ENCODE peak calls at places on chromosomes 11 and 22, in five cellular contexts. P is left ventricle myocardium inferior, L is testis, Y is choroid plexus epithelial cell, R is sigmoid colon. C is an unnamed sample.
A peak's percentile ranks its signal among the peaks of the same experiment; 100 is the strongest.

GRCh38 chr22:17110791-17111550 is 10.2 kb downstream of the TMEM121B start:
- DNase-seq in P (no peak), L (no peak), Y (no peak), R (peak; percentile 9), C (no peak)

GRCh38 chr11:124644426-124645280 is 22.0 kb downstream of the TBRG1 start:
- DNase-seq in P (peak; percentile 34), L (peak; percentile 64), Y (peak; percentile 89), R (peak; percentile 75), C (no peak)

GRCh38 chr11:74739546-74740270 is 8.5 kb upstream of the CHRDL2 start:
- DNase-seq in P (peak; percentile 33), L (peak; percentile 64), Y (peak; percentile 84), R (no peak), C (peak; percentile 83)

GRCh38 chr11:48095779-48096470 is 115.6 kb downstream of the PTPRJ start:
- DNase-seq in P (no peak), L (no peak), Y (no peak), R (no peak), C (peak; percentile 46)

GRCh38 chr11:103395612-103396011 is 286.4 kb downstream of the DYNC2H1 start:
- DNase-seq in P (no peak), L (no peak), Y (peak; percentile 77), R (no peak), C (no peak)

GRCh38 chr11:107177106-107177477 is 158.8 kb upstream of the GUCY1A2 start:
- DNase-seq in P (no peak), L (no peak), Y (no peak), R (no peak), C (no peak)

GRCh38 chr11:96778272-96778671 is 388.5 kb downstream of the JRKL start:
- DNase-seq in P (no peak), L (no peak), Y (no peak), R (no peak), C (no peak)

GRCh38 chr22:47304191-47304831 is 541.9 kb downstream of the TBC1D22A start:
- DNase-seq in P (no peak), L (no peak), Y (no peak), R (no peak), C (peak; percentile 77)

GRCh38 chr22:47062126-47062525 is 299.7 kb downstream of the TBC1D22A start:
- DNase-seq in P (peak; percentile 0), L (no peak), Y (no peak), R (no peak), C (no peak)

DNA sequence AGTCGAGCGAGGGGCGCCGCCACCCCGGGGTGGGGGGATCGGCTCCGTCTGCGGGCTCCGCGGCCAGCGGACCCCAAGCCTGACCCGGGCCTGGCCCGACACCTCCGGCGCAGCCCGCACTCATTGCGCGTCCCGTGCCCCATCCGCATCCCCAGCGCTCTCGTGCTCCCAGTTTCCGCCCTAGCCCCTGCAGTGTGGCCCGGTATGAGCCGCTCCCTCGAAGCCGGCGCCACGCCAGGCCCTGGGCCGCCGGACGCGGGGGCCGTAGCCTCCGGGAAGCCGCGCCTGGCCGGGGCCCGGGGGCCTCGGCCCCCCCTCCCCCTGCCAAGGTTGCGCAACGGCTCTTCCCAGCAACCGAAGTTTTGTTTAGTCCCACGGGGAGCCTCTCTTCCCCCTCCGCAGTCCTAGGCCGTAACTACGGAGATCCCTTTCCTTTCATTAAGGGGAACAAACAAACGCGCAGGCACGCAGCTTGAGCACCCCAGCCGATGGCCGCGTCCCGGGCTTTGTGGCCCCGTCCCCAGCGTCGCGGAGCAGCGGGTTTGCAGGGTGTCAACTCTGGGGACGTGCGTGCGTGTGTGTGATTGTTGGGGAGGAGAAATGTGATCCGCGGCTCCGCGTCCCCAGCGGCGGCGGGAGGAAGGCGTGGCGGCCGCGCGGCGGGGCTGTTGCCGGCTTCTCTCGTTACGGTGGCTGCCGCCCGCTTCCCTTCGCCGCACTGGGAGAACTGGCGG is 883 bp downstream of the HIPK3 start:
- DNase-seq in P (peak; percentile 91), L (peak; percentile 85), Y (peak; percentile 89), R (peak; percentile 96), C (peak; percentile 90)
- TF ChIP-seq CTCF in P (peak; percentile 62), L (no peak), Y (peak; percentile 26), R (peak; percentile 49), C (peak; percentile 30)

GRCh38 chr11:2698386-2699184 is 1.2 kb downstream of the KCNQ1OT1 start:
- DNase-seq in P (peak; percentile 5), L (no peak), Y (no peak), R (peak; percentile 69), C (no peak)
- TF ChIP-seq CTCF in P (no peak), L (no peak), Y (peak; percentile 2), R (no peak), C (no peak)

GRCh38 chr11:73270855-73271477 is 1.2 kb upstream of the P2RY6 start:
- DNase-seq in P (no peak), L (no peak), Y (no peak), R (peak; percentile 54), C (no peak)

GRCh38 chr11:73269353-73270088 is 2.6 kb upstream of the P2RY6 start:
- DNase-seq in P (no peak), L (no peak), Y (no peak), R (peak; percentile 41), C (no peak)

GRCh38 chr11:73271936-73272679 is at the start of gene P2RY6:
- DNase-seq in P (no peak), L (no peak), Y (peak; percentile 37), R (peak; percentile 70), C (no peak)

GRCh38 chr11:73268671-73269271 is 3.4 kb upstream of the P2RY6 start:
- DNase-seq in P (no peak), L (no peak), Y (no peak), R (peak; percentile 54), C (peak; percentile 69)

GRCh38 chr11:73270089-73270854 is 1.9 kb upstream of the P2RY6 start:
- DNase-seq in P (no peak), L (no peak), Y (no peak), R (peak; percentile 53), C (peak; percentile 67)
- TF ChIP-seq CTCF in P (no peak), L (no peak), Y (no peak), R (no peak), C (no peak)

DNA sequence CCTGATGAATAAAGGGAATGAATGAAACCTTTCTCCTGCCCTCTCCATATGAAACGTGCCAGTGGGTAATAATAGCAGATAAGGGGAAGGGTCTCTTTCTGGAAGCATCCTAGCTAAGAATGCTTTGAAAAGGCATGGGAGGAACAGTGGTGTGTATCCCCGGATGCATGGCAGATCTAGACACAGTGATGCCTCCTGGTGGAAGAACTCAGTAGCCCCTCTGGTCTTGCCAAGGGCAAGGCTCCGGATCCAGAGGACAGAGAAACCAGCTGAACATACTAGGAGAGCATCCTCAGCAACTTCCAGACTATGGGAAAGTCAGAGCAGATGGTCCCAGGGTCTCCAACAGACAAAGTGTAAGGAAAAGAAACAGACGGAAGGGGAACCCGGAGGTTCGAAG is 6.4 kb downstream of the BAIAP2L2 start:
- DNase-seq in P (no peak), L (no peak), Y (peak; percentile 49), R (no peak), C (no peak)
- TF ChIP-seq CTCF in P (peak; percentile 44), L (no peak), Y (peak; percentile 68), R (peak; percentile 25), C (peak; percentile 32)

GRCh38 chr11:117481885-117482284 is 154.2 kb downstream of the CEP164 start:
- DNase-seq in P (no peak), L (no peak), Y (no peak), R (no peak), C (no peak)
- TF ChIP-seq CTCF in P (no peak), L (no peak), Y (no peak), R (no peak), C (no peak)

DNA sequence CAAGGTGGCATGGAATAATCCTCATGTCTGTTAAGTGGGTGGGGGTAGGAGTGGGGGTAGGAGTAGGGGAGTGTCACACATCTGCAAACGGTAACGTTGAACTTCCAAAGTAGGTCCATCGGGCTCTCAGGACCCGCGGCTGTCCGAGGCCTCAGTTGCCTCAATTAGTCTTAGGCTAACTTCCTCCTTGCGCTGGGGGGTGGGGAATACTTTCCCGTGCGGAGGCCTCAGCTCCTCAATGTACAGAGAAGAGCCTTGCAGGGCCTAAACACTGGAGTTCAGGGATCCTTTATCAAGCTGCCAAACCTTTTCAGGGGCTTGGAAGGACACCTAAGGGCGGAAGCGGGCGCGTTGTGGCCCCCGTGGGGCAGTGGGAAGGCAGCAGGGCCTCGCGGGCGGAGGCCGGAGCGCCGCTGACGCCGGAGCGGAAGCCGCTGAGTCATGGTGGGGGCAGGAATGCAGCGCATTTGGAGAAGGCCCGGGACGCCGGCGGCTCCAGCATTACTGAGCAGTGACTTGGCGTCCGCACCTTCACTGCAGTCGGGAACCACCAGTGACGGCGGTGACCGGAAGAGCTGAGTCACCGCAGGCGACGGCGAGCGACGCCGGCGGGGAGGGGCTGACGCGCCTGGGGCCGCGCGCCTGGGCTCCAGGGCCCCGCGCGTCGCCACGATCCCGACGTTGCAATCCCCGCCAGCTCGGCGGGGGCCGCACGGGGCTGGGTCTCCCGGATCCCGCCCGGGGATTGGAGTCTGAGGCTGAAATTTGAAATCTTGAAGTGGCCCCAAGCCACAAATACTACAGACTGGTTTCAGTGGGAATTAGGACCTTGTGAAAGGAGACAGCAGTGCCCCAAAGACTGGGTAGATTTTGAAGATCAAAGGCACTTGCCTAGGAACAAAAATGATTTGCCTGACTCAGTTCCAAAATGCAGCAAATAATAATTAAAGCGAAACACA is 20.2 kb upstream of the IPO7 start:
- DNase-seq in P (peak; percentile 96), L (peak; percentile 93), Y (peak; percentile 96), R (peak; percentile 98), C (peak; percentile 96)
- TF ChIP-seq CTCF in P (no peak), L (no peak), Y (no peak), R (no peak), C (no peak)

DNA sequence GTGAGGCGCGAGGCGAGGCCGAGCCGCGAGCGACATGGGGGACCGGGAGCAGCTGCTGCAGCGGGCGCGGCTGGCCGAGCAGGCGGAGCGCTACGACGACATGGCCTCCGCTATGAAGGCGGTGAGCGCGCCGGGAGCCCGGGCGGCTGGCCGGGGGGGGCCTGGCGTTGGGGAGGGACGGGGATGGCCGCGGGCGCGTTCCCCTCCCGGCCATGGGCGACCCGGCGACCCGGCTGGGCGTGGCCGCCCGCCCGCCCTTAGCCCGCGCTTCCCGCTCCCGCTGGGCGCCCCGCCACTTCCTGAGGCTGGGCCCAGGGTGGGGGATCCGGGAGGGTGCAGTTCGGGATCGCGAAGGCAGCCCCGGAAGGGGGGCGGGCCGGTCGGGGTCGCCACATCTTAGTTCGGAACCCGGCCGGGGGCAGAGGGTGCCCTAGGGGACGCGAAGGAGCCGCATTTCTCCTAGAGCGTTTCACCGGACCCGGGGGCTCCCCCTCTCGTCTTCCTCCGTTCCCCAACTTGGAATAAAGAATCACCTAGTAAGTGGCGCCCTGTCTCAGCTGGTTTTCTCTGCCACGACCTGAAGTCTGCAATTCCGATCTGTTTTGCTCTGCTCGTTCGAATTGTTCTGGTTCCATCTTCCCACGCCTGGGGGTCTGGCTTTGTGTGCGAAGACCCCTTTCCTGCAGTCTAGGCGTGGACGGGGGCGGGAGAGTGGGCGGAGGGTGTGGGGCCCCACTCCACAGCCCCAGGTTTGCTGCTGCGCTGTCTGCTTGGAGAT is 554 bp downstream of the YWHAH start:
- DNase-seq in P (peak; percentile 65), L (peak; percentile 43), Y (no peak), R (peak; percentile 79), C (peak; percentile 86)
- TF ChIP-seq CTCF in P (no peak), L (no peak), Y (no peak), R (no peak), C (no peak)

DNA sequence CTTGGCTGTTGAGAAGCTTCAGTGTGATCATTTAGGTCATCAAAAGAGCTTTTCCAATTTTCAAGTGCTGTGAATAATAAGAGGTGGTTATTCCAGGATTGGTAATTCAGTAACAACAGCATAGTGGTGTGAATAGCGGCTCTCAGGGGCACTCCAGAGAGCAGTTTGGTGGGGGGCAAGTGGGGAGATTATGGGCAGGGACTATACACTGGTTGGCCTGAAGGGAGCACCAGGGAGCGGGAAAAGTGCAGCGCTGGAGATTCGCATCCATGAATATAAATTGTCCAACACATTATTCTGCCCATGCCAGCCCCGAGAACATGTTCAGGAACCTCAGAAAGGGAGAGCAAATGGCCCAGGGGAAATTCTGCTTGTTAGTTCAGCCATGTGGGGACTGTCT is 37.9 kb downstream of the OR6Q1 start:
- DNase-seq in P (no peak), L (no peak), Y (no peak), R (no peak), C (no peak)
- TF ChIP-seq CTCF in P (no peak), L (no peak), Y (no peak), R (no peak), C (no peak)